ENCODE peak calls at places on chromosomes 4 and X, in four cellular contexts. A, R, S and X are unnamed samples.

GRCh38 chr4:71195932-71196331 is 142.9 kb upstream of the SLC4A4 start:
- DNase-seq in A (peak; percentile 94), R (no peak), S (peak; percentile 52), X (peak; percentile 52)

GRCh38 chr4:52545099-52546069 is 113.7 kb downstream of the USP46 start:
- DNase-seq in A (peak; percentile 75), R (peak; percentile 34), S (peak; percentile 33), X (peak; percentile 68)

GRCh38 chrX:30246769-30247489 is at the start of gene MAGEB1:
- DNase-seq in A (peak; percentile 84), R (no peak), S (no peak), X (peak; percentile 74)

GRCh38 chr4:48073567-48074103 is 57.1 kb downstream of the NIPAL1 start:
- DNase-seq in A (no peak), R (no peak), S (no peak), X (no peak)

GRCh38 chr4:66062044-66062443 is 391.8 kb upstream of the EPHA5 start:
- DNase-seq in A (no peak), R (no peak), S (no peak), X (no peak)

GRCh38 chr4:81459233-81459632 is 12.5 kb downstream of the RASGEF1B start:
- DNase-seq in A (no peak), R (no peak), S (no peak), X (no peak)

GRCh38 chr4:148618856-148619255 is 176.6 kb upstream of the NR3C2 start:
- DNase-seq in A (no peak), R (no peak), S (no peak), X (no peak)

GRCh38 chrX:39508300-39508692 is 589.5 kb downstream of the BCOR start:
- DNase-seq in A (no peak), R (no peak), S (no peak), X (no peak)

GRCh38 chrX:14017399-14017798 is 12.3 kb downstream of the GEMIN8 start:
- DNase-seq in A (no peak), R (no peak), S (no peak), X (no peak)

GRCh38 chr4:140236649-140237160 is 82.7 kb upstream of the MAML3 start:
- DNase-seq in A (no peak), R (no peak), S (no peak), X (no peak)

GRCh38 chr4:140238353-140239041 is 84.5 kb upstream of the MAML3 start:
- DNase-seq in A (peak; percentile 37), R (peak; percentile 33), S (peak; percentile 63), X (peak; percentile 54)

GRCh38 chr4:140240237-140240636 is 86.3 kb upstream of the MAML3 start:
- DNase-seq in A (no peak), R (no peak), S (no peak), X (no peak)

GRCh38 chr4:140239311-140239710 is 85.3 kb upstream of the MAML3 start:
- DNase-seq in A (no peak), R (no peak), S (no peak), X (no peak)

GRCh38 chr4:140237616-140238352 is 83.8 kb upstream of the MAML3 start:
- DNase-seq in A (peak; percentile 94), R (peak; percentile 89), S (peak; percentile 88), X (peak; percentile 83)
- H3K4me3 ChIP-seq in A (no peak overlapping the region), R (no peak overlapping the region), S (peak overlapping the region; percentile 37), X (no peak overlapping the region)

GRCh38 chrX:45758738-45759397 is 558.2 kb upstream of the DIPK2B start:
- DNase-seq in A (no peak), R (no peak), S (no peak), X (no peak)

GRCh38 chrX:45756562-45756961 is 555.9 kb upstream of the DIPK2B start:
- DNase-seq in A (no peak), R (no peak), S (no peak), X (no peak)

GRCh38 chrX:45755719-45756118 is 555.0 kb upstream of the DIPK2B start:
- DNase-seq in A (no peak), R (no peak), S (no peak), X (no peak)

GRCh38 chrX:45758319-45758718 is 557.6 kb upstream of the DIPK2B start:
- DNase-seq in A (no peak), R (peak; percentile 84), S (peak; percentile 64), X (no peak)

GRCh38 chrX:45757272-45757671 is 556.6 kb upstream of the DIPK2B start:
- DNase-seq in A (no peak), R (no peak), S (no peak), X (no peak)
- H3K4me3 ChIP-seq in A (no peak overlapping the region), R (no peak overlapping the region), S (no peak overlapping the region), X (no peak overlapping the region)

GRCh38 chr4:40197879-40198689 is 1.3 kb downstream of the RHOH start:
- DNase-seq in A (peak; percentile 68), R (no peak), S (no peak), X (no peak)
- H3K4me3 ChIP-seq in A (no peak overlapping the region), R (no peak overlapping the region), S (no peak overlapping the region), X (no peak overlapping the region)

GRCh38 chr4:165331823-165332222 is 4.4 kb downstream of the MSMO1 start:
- DNase-seq in A (no peak), R (no peak), S (no peak), X (no peak)

GRCh38 chr4:165330666-165331065 is 3.2 kb downstream of the MSMO1 start:
- DNase-seq in A (no peak), R (no peak), S (no peak), X (no peak)

GRCh38 chr4:165332502-165332901 is 5.0 kb downstream of the MSMO1 start:
- DNase-seq in A (no peak), R (no peak), S (no peak), X (no peak)

GRCh38 chr4:165330071-165330470 is 2.6 kb downstream of the MSMO1 start:
- DNase-seq in A (no peak), R (no peak), S (no peak), X (no peak)

GRCh38 chr4:165331316-165331715 is 3.8 kb downstream of the MSMO1 start:
- DNase-seq in A (no peak), R (no peak), S (no peak), X (no peak)
- H3K4me3 ChIP-seq in A (peak overlapping the region; percentile 34), R (peak overlapping the region; percentile 81), S (no peak overlapping the region), X (peak overlapping the region; percentile 0)

GRCh38 chr4:153468587-153468986 is 2.4 kb downstream of the TMEM131L start:
- DNase-seq in A (no peak), R (no peak), S (no peak), X (no peak)
- H3K4me3 ChIP-seq in A (no peak overlapping the region), R (no peak overlapping the region), S (peak overlapping the region; percentile 24), X (no peak overlapping the region)

GRCh38 chrX:136587532-136587931 is 55.5 kb downstream of the VGLL1 start:
- DNase-seq in A (no peak), R (no peak), S (no peak), X (no peak)
- H3K4me3 ChIP-seq in A (no peak overlapping the region), R (no peak overlapping the region), S (no peak overlapping the region), X (no peak overlapping the region)

GRCh38 chr4:61501812-61502211 is 301.7 kb downstream of the ADGRL3 start:
- DNase-seq in A (no peak), R (no peak), S (no peak), X (no peak)

GRCh38 chr4:61505773-61506640 is 305.9 kb downstream of the ADGRL3 start:
- DNase-seq in A (no peak), R (no peak), S (no peak), X (no peak)

GRCh38 chr4:61500883-61501282 is 300.8 kb downstream of the ADGRL3 start:
- DNase-seq in A (peak; percentile 18), R (no peak), S (no peak), X (no peak)
- H3K4me3 ChIP-seq in A (no peak overlapping the region), R (no peak overlapping the region), S (no peak overlapping the region), X (no peak overlapping the region)

DNA sequence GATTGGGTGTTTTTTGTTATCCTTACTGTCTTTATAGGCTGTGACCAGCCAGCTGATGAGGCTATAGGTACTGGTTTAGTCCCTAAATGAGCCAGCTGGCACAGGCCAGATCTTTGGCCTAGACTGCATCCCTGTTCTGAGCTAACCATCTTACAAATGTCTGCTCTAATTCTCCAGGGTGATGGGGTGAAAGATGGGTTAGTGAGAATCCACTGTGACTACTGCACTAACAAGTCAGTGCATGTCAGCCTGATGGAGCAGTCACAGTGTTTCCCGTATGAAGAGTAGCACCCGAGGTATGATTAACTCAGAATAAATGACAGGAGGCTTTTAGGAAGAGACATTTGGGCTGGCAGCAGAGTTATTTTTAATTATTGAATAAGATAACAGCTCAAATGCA is 181.0 kb downstream of the DCTD start:
- DNase-seq in A (no peak), R (no peak), S (no peak), X (no peak)
- H3K4me3 ChIP-seq in A (no peak overlapping the region), R (no peak overlapping the region), S (no peak overlapping the region), X (no peak overlapping the region)